ENCODE peak calls at places on chromosomes 2 and 18, in seven cellular contexts. Z is ELR; N is CD8-positive, alpha-beta T cell; X is stimulated activated CD8-positive, alpha-beta memory T cell treated with anti-CD3 and anti-CD28 coated beads, Interleukin-7, amount 100 ng/mL, for 24 hours; H is body of pancreas; W is NCI-H345; T is stimulated activated CD4-positive, alpha-beta T cell treated with anti-CD3 and anti-CD28 coated beads, Interleukin-4, amount 100 ng/mL, for 4 hours. F is an unnamed sample.
A peak's percentile ranks its signal among the peaks of the same experiment; 100 is the strongest.

GRCh38 chr2:108835038-108835437 is 48.5 kb downstream of the CCDC138 start:
- DNase-seq in N (no peak), T (no peak), H (no peak), X (no peak), Z (no peak), W (no peak), F (no peak)

GRCh38 chr2:45172993-45173392 is 163.7 kb upstream of the SIX2 start:
- DNase-seq in N (no peak), X (no peak), H (no peak), T (no peak), W (no peak), Z (peak; percentile 30), F (no peak)

GRCh38 chr2:33297748-33298035 is 178.8 kb upstream of the RASGRP3 start:
- DNase-seq in N (no peak), T (no peak), Z (no peak), H (no peak), W (no peak), X (no peak), F (no peak)

GRCh38 chr2:9099341-9099751 is 95.9 kb upstream of the MBOAT2 start:
- DNase-seq in X (no peak), H (no peak), W (no peak), T (peak; percentile 7), Z (peak; percentile 23), N (no peak), F (no peak)

GRCh38 chr2:145751634-145752033 is 1231.7 kb upstream of the ZEB2 start:
- DNase-seq in N (no peak), T (no peak), H (peak; percentile 55), Z (peak; percentile 83), W (no peak), X (no peak), F (no peak)

GRCh38 chr2:73640537-73640936 is 1.7 kb downstream of the NAT8 start:
- DNase-seq in Z (no peak), W (no peak), T (no peak), N (no peak), X (no peak), H (peak; percentile 61), F (no peak)

GRCh38 chr2:200226652-200227426 is 79.7 kb upstream of the SPATS2L start:
- DNase-seq in X (no peak), H (peak; percentile 18), Z (no peak), N (no peak), W (no peak), T (no peak), F (no peak)

GRCh38 chr2:26691881-26692813 is at the start of gene KCNK3:
- DNase-seq in N (peak; percentile 47), X (peak; percentile 15), H (peak; percentile 76), W (peak; percentile 79), Z (peak; percentile 44), T (peak; percentile 52), F (no peak)

GRCh38 chr2:54999182-54999581 is 51.1 kb downstream of the RTN4 start:
- DNase-seq in H (no peak), X (no peak), W (no peak), Z (peak; percentile 55), T (no peak), N (no peak), F (no peak)

GRCh38 chr18:50695431-50696176 is 124.2 kb downstream of the MRO start:
- DNase-seq in Z (no peak), W (no peak), N (no peak), H (no peak), X (no peak), T (no peak), F (no peak)

GRCh38 chr18:23227729-23228075 is 92.4 kb downstream of the CABLES1 start:
- DNase-seq in X (no peak), T (no peak), W (peak; percentile 27), H (no peak), N (no peak), Z (no peak), F (no peak)

GRCh38 chr2:85095094-85095493 is 38.1 kb upstream of the TCF7L1 start:
- DNase-seq in Z (peak; percentile 51), W (no peak), X (no peak), H (no peak), T (no peak), N (no peak), F (no peak)

GRCh38 chr2:121324601-121325000 is 39.6 kb upstream of the TFCP2L1 start:
- DNase-seq in Z (no peak), H (no peak), N (no peak), W (no peak), X (no peak), T (no peak), F (no peak)

GRCh38 chr18:36590621-36591580 is 237.9 kb downstream of the TPGS2 start:
- DNase-seq in X (no peak), N (no peak), H (no peak), W (no peak), Z (no peak), T (no peak), F (no peak)

GRCh38 chr18:13366977-13367892 is 148.7 kb downstream of the LDLRAD4 start:
- DNase-seq in W (no peak), H (no peak), T (no peak), N (no peak), Z (no peak), X (no peak), F (no peak)

GRCh38 chr2:85323351-85323987 is 4.3 kb downstream of the TGOLN2 start:
- DNase-seq in N (no peak), Z (no peak), H (no peak), X (no peak), T (no peak), W (no peak), F (no peak)

GRCh38 chr18:73279499-73279898 is 411.7 kb upstream of the NETO1 start:
- DNase-seq in T (no peak), X (no peak), N (no peak), W (no peak), Z (no peak), H (no peak), F (no peak)

GRCh38 chr2:213171147-213171546 is 19.7 kb upstream of the IKZF2 start:
- DNase-seq in H (no peak), W (no peak), Z (no peak), X (no peak), N (no peak), T (no peak), F (no peak)

GRCh38 chr2:64052468-64053241 is 33.4 kb upstream of the VPS54 start:
- DNase-seq in H (no peak), T (no peak), W (no peak), Z (peak; percentile 26), X (no peak), N (peak; percentile 25), F (no peak)

GRCh38 chr18:7619676-7620075 is 52.6 kb downstream of the PTPRM start:
- DNase-seq in H (no peak), Z (peak; percentile 40), T (no peak), X (no peak), N (no peak), W (no peak), F (no peak)

GRCh38 chr2:2668681-2669265 is 337.7 kb upstream of the MYT1L start:
- DNase-seq in H (no peak), X (no peak), N (no peak), T (no peak), Z (no peak), W (no peak), F (no peak)

GRCh38 chr2:5740073-5740472 is 47.9 kb downstream of the SOX11 start:
- DNase-seq in Z (no peak), T (no peak), X (no peak), W (no peak), H (no peak), N (no peak), F (no peak)

GRCh38 chr2:37226863-37227262 is 4.5 kb downstream of the CEBPZ start:
- DNase-seq in T (no peak), X (no peak), W (no peak), Z (no peak), H (no peak), N (no peak), F (no peak)

GRCh38 chr2:2664989-2665833 is 334.1 kb upstream of the MYT1L start:
- DNase-seq in N (no peak), T (no peak), Z (peak; percentile 17), H (peak; percentile 8), X (no peak), W (no peak), F (no peak)

GRCh38 chr2:8737571-8738175 is 55.8 kb downstream of the ID2 start:
- DNase-seq in X (no peak), H (no peak), T (no peak), Z (peak; percentile 11), W (no peak), N (no peak), F (no peak)

GRCh38 chr18:33440011-33440383 is 524 bp downstream of the CCDC178 start:
- DNase-seq in T (no peak), N (no peak), H (peak; percentile 20), X (no peak), Z (no peak), W (peak; percentile 45), F (no peak)

GRCh38 chr2:156635646-156636045 is 199.5 kb downstream of the GPD2 start:
- DNase-seq in N (no peak), W (no peak), X (no peak), H (no peak), Z (no peak), T (no peak), F (no peak)

GRCh38 chr2:203869610-203870042 is 2.1 kb downstream of the CTLA4 start:
- DNase-seq in W (peak; percentile 85), X (no peak), H (peak; percentile 4), T (no peak), N (peak; percentile 59), Z (no peak), F (no peak)

F was measured in omental fat pad.